ENCODE peak calls at places on chromosomes 3 and 15, in six cellular contexts. One of them, this sample, is unnamed.

GRCh38 chr15:29556385-29556784 is 265.9 kb downstream of the TJP1 start:
- DNase-seq in stromal cell of bone marrow: no peak
- DNase-seq in HTR-8/SVneo: no peak
- DNase-seq in AML-193: no peak
- DNase-seq in caudate nucleus: no peak
- DNase-seq in HepG2: no peak
- DNase-seq in this sample: no peak

GRCh38 chr3:180962530-180962929 is 27.0 kb downstream of the DNAJC19 start:
- DNase-seq in HepG2: no peak
- DNase-seq in HTR-8/SVneo: no peak
- DNase-seq in AML-193: no peak
- DNase-seq in stromal cell of bone marrow: no peak
- DNase-seq in caudate nucleus: no peak
- DNase-seq in this sample: no peak

GRCh38 chr15:67225336-67225735 is 29.1 kb downstream of the AAGAB start:
- DNase-seq in HepG2: no peak
- DNase-seq in AML-193: no peak
- DNase-seq in caudate nucleus: no peak
- DNase-seq in stromal cell of bone marrow: peak; percentile 50
- DNase-seq in HTR-8/SVneo: no peak
- DNase-seq in this sample: no peak

GRCh38 chr3:129016725-129017530 is 15.8 kb downstream of the EFCC1 start:
- DNase-seq in HTR-8/SVneo: no peak
- DNase-seq in AML-193: no peak
- DNase-seq in caudate nucleus: no peak
- DNase-seq in HepG2: no peak
- DNase-seq in stromal cell of bone marrow: no peak
- DNase-seq in this sample: no peak

GRCh38 chr3:100266531-100266930 is 5.7 kb downstream of the TBC1D23 start:
- DNase-seq in stromal cell of bone marrow: no peak
- DNase-seq in AML-193: no peak
- DNase-seq in caudate nucleus: no peak
- DNase-seq in HTR-8/SVneo: no peak
- DNase-seq in HepG2: no peak
- DNase-seq in this sample: no peak

GRCh38 chr3:153970735-153971347 is 150.3 kb upstream of the ARHGEF26 start:
- DNase-seq in AML-193: peak; percentile 53
- DNase-seq in stromal cell of bone marrow: no peak
- DNase-seq in caudate nucleus: no peak
- DNase-seq in HepG2: no peak
- DNase-seq in HTR-8/SVneo: peak; percentile 4
- DNase-seq in this sample: no peak

GRCh38 chr3:87270908-87271727 is 5.3 kb downstream of the POU1F1 start:
- DNase-seq in stromal cell of bone marrow: no peak
- DNase-seq in caudate nucleus: no peak
- DNase-seq in HTR-8/SVneo: no peak
- DNase-seq in HepG2: no peak
- DNase-seq in AML-193: peak; percentile 76
- DNase-seq in this sample: no peak

GRCh38 chr3:129211772-129212171 is 28.1 kb upstream of the CNBP start:
- DNase-seq in caudate nucleus: no peak
- DNase-seq in HepG2: peak; percentile 34
- DNase-seq in HTR-8/SVneo: peak; percentile 66
- DNase-seq in AML-193: no peak
- DNase-seq in stromal cell of bone marrow: peak; percentile 57
- DNase-seq in this sample: peak; percentile 95

GRCh38 chr3:40086890-40087884 is 222.3 kb upstream of the EIF1B start:
- DNase-seq in stromal cell of bone marrow: no peak
- DNase-seq in AML-193: peak; percentile 5
- DNase-seq in HTR-8/SVneo: no peak
- DNase-seq in HepG2: peak; percentile 92
- DNase-seq in caudate nucleus: no peak
- DNase-seq in this sample: peak; percentile 64

GRCh38 chr15:94421711-94422110 is 190.3 kb downstream of the MCTP2 start:
- DNase-seq in AML-193: no peak
- DNase-seq in caudate nucleus: no peak
- DNase-seq in HTR-8/SVneo: no peak
- DNase-seq in stromal cell of bone marrow: no peak
- DNase-seq in HepG2: no peak
- DNase-seq in this sample: no peak

This sample was measured in Calu3.